ENCODE peak calls at places on chromosomes 7 and 10, in four cellular contexts. D is pancreas, B is heart right ventricle, I is mesendoderm. N is an unnamed sample. For H3K27me3 and H3K4me1, the result is how much of the 10 kb centered on the place peaks cover.

GRCh38 chr7:23598321-23598720 is 1.1 kb downstream of the CCDC126 start:
- DNase-seq in I (peak), B (no peak), D (no peak), N (peak)

GRCh38 chr7:27174077-27175004 is at the start of gene HOXA10:
- DNase-seq in D (no peak), I (no peak), B (no peak), N (no peak)

GRCh38 chr7:32179567-32179966 is 109.4 kb upstream of the PDE1C start:
- DNase-seq in D (no peak), B (no peak), I (no peak), N (peak)

GRCh38 chr7:141157138-141157765 is 83.4 kb downstream of the TMEM178B start:
- DNase-seq in B (no peak), I (no peak), D (no peak), N (no peak)

GRCh38 chr7:34823650-34824258 is 165.7 kb downstream of the NPSR1 start:
- DNase-seq in B (peak), I (peak), D (peak), N (peak)

GRCh38 chr7:151960449-151960848 is 4.2 kb downstream of the GALNTL5 start:
- DNase-seq in D (no peak), B (no peak), I (no peak), N (no peak)

GRCh38 chr7:26169271-26169670 is 17.3 kb downstream of the NFE2L3 start:
- DNase-seq in B (no peak), D (no peak), I (no peak), N (no peak)

GRCh38 chr7:134593530-134594392 is 44.9 kb downstream of the AKR1B15 start:
- DNase-seq in B (peak), D (peak), I (peak), N (peak)

GRCh38 chr7:151936207-151936606 is 20.0 kb upstream of the GALNTL5 start:
- DNase-seq in D (no peak), I (no peak), B (no peak), N (peak)

GRCh38 chr7:41205600-41205999 is 497.3 kb downstream of the INHBA start:
- DNase-seq in I (no peak), D (no peak), B (no peak), N (no peak)

GRCh38 chr10:89659185-89660131 is 14.4 kb upstream of the PANK1 start:
- DNase-seq in D (no peak), I (no peak), B (no peak), N (peak)

GRCh38 chr7:8105449-8106095 is 137.0 kb downstream of the GLCCI1 start:
- DNase-seq in B (no peak), D (no peak), I (no peak), N (no peak)

GRCh38 chr7:17710312-17710711 is 230.0 kb downstream of the SNX13 start:
- DNase-seq in I (peak), D (no peak), B (no peak), N (no peak)

GRCh38 chr10:64458341-64458740 is 937.1 kb downstream of the REEP3 start:
- DNase-seq in I (no peak), B (no peak), D (no peak), N (peak)

GRCh38 chr10:90965720-90966119 is 44.8 kb upstream of the ANKRD1 start:
- DNase-seq in I (no peak), B (no peak), D (no peak), N (no peak)

GRCh38 chr10:97328646-97329453 is 5.7 kb downstream of the FRAT2 start:
- DNase-seq in I (no peak), D (peak), B (no peak), N (no peak)

GRCh38 chr10:101536800-101537199 is 51.3 kb downstream of the POLL start:
- DNase-seq in B (no peak), I (peak), D (no peak), N (peak)

GRCh38 chr7:116554436-116554835 is 29.6 kb downstream of the CAV1 start:
- DNase-seq in I (no peak), B (peak), D (no peak), N (peak)

GRCh38 chr10:13139150-13139549 is 22.2 kb upstream of the MCM10 start:
- DNase-seq in D (no peak), I (no peak), B (no peak), N (no peak)

GRCh38 chr10:5608608-5609270 is 57.7 kb downstream of the ASB13 start:
- DNase-seq in D (no peak), B (no peak), I (no peak), N (no peak)

GRCh38 chr10:78578929-78579328 is 489.8 kb upstream of the ZMIZ1 start:
- DNase-seq in B (no peak), D (no peak), I (no peak), N (no peak)

GRCh38 chr7:136937436-136937835 is 69.0 kb downstream of the CHRM2 start:
- DNase-seq in B (no peak), I (no peak), D (no peak), N (no peak)

GRCh38 chr10:115093286-115093775 is at the start of gene ATRNL1:
- DNase-seq in D (peak), I (peak), B (peak), N (peak)

GRCh38 chr7:524800-525199 is 5.2 kb upstream of the PDGFA start:
- DNase-seq in D (no peak), B (no peak), I (no peak), N (no peak)
- H3K27me3 ChIP-seq in D (under half), B (under half), I (under half), N (half or more)

GRCh38 chr10:631266-631665 is 58.2 kb downstream of the DIP2C start:
- DNase-seq in I (no peak), D (no peak), B (no peak), N (no peak)

GRCh38 chr10:628386-629045 is 61.0 kb downstream of the DIP2C start:
- DNase-seq in B (no peak), D (no peak), I (no peak), N (no peak)

GRCh38 chr10:627032-627992 is 62.2 kb downstream of the DIP2C start:
- DNase-seq in B (no peak), I (no peak), D (no peak), N (no peak)

GRCh38 chr10:630581-631073 is 58.8 kb downstream of the DIP2C start:
- DNase-seq in I (no peak), B (no peak), D (no peak), N (no peak)

DNA sequence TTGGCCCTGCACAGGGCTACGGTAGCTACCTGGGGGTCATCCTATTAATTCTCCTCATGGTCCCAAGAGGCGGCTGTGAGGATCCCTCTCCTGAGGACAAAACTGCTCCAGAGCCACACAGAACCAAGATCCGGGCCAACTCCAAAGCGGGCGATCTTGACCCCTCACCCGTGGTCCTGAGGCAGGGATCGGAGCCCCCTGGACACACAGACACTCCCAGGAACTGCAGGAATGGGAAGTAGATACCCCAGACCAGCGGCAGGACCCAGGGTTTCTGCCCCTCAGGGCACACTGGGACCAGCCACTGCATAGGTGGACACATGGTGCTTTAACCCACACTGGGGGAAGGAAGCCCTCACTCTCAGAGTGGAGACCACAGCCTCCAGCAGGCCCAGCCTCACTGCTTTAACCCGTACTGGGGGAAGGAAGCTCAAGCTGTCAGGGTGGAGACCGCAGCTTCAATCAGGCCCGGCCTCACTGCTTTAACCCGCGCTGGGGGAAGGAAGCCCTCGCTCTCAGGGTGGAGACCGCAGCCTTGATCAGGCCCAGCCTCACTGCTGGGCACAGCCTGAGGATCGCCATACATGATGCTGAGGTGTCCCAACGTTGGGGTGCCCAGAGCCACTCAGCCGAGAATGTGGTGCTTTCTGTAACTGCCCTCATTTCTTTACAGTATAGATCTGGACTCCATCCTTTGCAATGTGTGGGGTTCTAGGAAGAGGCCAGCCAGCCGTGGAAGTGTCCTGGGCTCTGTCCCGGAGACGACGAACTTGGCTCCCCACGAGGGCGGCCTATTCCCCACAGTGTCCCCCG is 60.1 kb downstream of the DIP2C start:
- DNase-seq in I (no peak), D (no peak), B (no peak), N (no peak)
- H3K4me1 ChIP-seq in I (under half), D (under half), B (under half), N (under half)

GRCh38 chr10:117178190-117178589 is 19.1 kb upstream of the KCNK18 start:
- DNase-seq in D (no peak), I (no peak), B (no peak), N (no peak)

GRCh38 chr10:117175901-117176534 is 21.3 kb upstream of the KCNK18 start:
- DNase-seq in B (peak), D (peak), I (peak), N (peak)

GRCh38 chr10:117170244-117170643 is 27.0 kb upstream of the KCNK18 start:
- DNase-seq in B (no peak), I (peak), D (no peak), N (no peak)

GRCh38 chr10:117174439-117175214 is 22.7 kb upstream of the KCNK18 start:
- DNase-seq in D (peak), I (peak), B (peak), N (peak)

GRCh38 chr10:117175215-117175900 is 21.9 kb upstream of the KCNK18 start:
- DNase-seq in D (peak), B (no peak), I (no peak), N (no peak)
- H3K27me3 ChIP-seq in D (under half), B (under half), I (under half), N (half or more)

DNA sequence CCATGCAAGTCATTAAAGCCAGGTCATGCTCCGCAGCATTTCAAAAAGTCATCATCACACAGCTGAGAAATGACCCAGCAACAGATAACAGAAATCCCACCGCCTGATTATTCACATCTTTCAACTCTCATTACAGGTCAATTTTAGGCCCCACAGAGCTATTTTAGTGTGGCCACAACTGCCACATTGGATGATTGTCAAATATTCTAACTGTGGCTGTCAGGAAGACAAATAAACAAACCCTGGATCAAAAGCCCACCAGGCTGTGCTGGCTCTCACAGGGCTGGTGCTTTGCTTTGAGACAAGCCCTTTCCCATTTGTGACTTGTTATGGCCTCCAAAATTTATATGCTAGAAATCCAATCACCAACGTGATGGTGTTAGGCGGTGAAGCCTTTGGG is 117.6 kb upstream of the CDC14C start:
- DNase-seq in B (no peak), D (no peak), I (no peak), N (no peak)
- H3K4me1 ChIP-seq in B (under half), D (under half), I (under half), N (under half)

DNA sequence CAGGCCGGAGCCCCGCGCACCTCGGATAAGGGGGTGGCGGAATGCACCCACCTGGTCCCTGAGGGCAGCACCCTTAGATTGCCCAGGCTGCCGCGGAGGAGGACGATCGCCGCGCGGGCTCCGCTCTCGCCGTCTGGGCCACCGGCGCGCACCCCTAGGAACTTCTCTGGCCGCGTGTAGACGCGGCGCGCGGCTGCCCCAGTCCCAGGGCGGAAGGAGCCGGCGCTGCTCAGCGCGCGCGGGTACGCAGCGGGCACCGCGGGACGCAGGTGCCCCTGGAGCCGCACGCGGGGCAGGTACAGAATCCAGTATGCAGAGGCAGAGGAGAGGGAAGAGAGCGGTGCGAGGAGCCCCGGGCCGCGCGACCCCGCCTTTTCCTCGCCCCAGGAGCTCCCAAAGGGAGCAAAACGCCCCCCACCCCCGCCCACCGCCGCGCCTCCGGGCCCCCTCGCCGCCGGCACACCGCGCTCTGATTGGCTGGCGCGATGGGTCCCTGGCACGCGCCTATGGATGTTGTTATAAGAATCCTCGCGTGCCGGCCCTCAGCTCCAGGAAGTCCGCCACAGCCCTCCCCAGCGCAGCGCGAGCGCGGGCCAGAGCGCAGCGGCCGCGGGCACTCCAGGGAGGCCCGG is at the start of gene PTF1A:
- DNase-seq in D (peak), B (no peak), I (no peak), N (no peak)
- H3K27me3 ChIP-seq in D (under half), B (under half), I (half or more), N (half or more)

GRCh38 chr7:519429-519973 is at the start of gene PDGFA:
- DNase-seq in B (no peak), I (peak), D (peak), N (peak)
- H3K4me1 ChIP-seq in B (half or more), I (under half), D (under half), N (under half)

GRCh38 chr7:70645876-70646336 is 486.0 kb upstream of the GALNT17 start:
- DNase-seq in D (no peak), I (peak), B (no peak), N (no peak)
- H3K27me3 ChIP-seq in D (under half), I (under half), B (under half), N (under half)

DNA sequence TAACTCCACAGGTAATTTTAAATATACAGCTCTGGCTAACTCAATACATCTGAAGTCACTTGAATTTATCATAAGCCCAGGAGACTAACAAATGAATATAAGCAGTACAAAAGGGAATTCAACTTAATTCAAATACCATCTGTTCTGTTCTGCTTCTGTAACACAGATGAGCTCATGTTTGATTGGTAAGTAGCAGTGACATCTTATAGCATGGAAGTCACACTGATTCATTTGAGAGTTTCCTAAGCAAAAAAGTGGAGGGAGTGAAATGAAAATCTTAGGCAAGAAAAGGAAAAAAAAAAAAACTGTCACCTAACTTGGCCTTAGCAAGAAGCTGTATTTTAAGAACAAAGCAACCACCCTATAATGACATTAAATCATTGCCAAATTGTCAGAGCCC is 49.5 kb downstream of the SMURF1 start:
- DNase-seq in D (no peak), B (no peak), I (no peak), N (no peak)
- H3K4me1 ChIP-seq in D (half or more), B (under half), I (under half), N (under half)